ENCODE peak calls at places on chromosome 16, in four cellular contexts. B, T, L and G are unnamed samples. For H3K36me3, the result is how much of the 10 kb centered on the place peaks cover.

GRCh38 chr16:6602401-6602800 is 730.2 kb upstream of the RBFOX1 start:
- DNase-seq in T (no peak), L (no peak), B (no peak), G (no peak)

GRCh38 chr16:35201151-35201550 is 1741.7 kb downstream of the TP53TG3F start:
- DNase-seq in T (no peak), L (no peak), B (no peak), G (no peak)

GRCh38 chr16:87926246-87927194 is 9.8 kb downstream of the CA5A start:
- DNase-seq in L (no peak), T (no peak), B (no peak), G (no peak)

GRCh38 chr16:11148045-11148444 is 108.0 kb downstream of the SOCS1 start:
- DNase-seq in L (no peak), B (no peak), T (no peak), G (no peak)

GRCh38 chr16:19831678-19832077 is 53.0 kb downstream of the GPRC5B start:
- DNase-seq in L (no peak), T (no peak), B (peak), G (no peak)

GRCh38 chr16:57089406-57089805 is 3.0 kb upstream of the CPNE2 start:
- DNase-seq in T (no peak), L (no peak), B (no peak), G (no peak)

GRCh38 chr16:58019866-58020538 is 5.6 kb upstream of the MMP15 start:
- DNase-seq in L (no peak), T (no peak), B (no peak), G (no peak)

GRCh38 chr16:57041182-57042156 is 50.9 kb upstream of the CPNE2 start:
- DNase-seq in L (no peak), T (no peak), B (no peak), G (no peak)

GRCh38 chr16:89055894-89056555 is 37.6 kb upstream of the ACSF3 start:
- DNase-seq in L (no peak), B (no peak), T (no peak), G (no peak)

GRCh38 chr16:72202014-72202413 is 30.1 kb upstream of the PMFBP1 start:
- DNase-seq in T (no peak), B (no peak), L (no peak), G (no peak)

GRCh38 chr16:88534731-88535141 is 35.5 kb upstream of the ZC3H18 start:
- DNase-seq in B (no peak), T (no peak), L (no peak), G (no peak)

GRCh38 chr16:77043076-77043475 is 147.9 kb upstream of the MON1B start:
- DNase-seq in B (no peak), L (no peak), T (no peak), G (no peak)

GRCh38 chr16:24737916-24738594 is 8.6 kb downstream of the TNRC6A start:
- DNase-seq in L (no peak), B (no peak), T (no peak), G (no peak)
- H3K36me3 ChIP-seq in L (under half), B (under half), T (under half), G (under half)

DNA sequence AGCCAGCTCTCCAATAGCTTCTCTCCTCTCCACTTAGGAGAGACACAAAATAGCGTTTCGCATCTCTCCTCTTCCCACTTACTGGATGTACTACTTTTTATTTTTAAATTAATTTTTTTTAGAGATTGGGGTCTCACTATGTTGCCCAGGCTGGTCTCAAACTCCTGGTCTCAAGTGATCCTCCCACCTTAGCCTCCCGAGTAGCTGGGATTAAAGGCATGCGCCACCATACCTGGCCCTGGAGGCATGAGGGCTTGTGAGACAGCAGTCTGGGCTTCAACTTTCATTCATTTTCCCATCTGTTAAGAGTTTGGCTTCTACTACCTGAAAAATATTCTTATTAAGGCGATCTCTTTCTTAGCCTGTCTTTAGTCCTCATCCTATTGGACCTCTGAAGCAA is 18.3 kb downstream of the SLC7A6OS start:
- DNase-seq in T (no peak), L (no peak), B (no peak), G (no peak)
- H3K36me3 ChIP-seq in T (under half), L (under half), B (half or more), G (half or more)

DNA sequence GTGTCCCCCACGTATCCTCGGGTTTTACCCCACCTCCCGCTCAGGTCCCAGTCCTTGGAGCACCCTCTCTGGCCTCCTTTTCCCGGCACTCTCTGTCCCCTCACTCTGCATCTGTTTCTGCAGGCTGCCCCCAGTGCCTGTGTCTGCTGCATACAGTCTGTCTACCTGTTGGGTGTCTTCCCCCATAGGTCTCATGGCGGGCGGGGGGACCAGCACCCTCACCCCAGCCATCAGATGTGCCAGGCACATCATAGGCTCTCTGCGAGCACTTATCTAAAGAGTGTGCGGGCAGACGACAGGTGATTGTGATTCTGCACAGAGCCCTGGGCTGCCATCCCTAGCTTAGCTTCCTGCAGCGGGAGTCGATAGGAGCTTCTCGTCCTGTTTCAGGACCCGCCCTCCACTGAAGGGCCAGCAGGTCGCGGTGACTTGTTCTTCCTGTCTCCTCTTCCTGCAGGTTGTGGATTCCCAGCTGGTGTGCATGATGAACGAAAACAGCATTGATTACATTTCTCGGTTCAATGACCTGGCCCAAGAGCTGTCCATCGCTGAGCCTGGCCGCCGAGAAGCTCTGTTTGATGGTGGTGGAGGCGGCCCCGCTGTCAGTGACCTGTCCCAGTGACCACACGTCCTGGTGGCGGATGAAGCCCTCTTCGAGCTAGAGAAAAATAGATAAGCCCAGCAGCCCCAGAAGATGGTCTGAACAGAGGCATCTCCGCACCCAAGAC is 4.5 kb upstream of the JPT2 start:
- DNase-seq in T (no peak), B (no peak), L (no peak), G (no peak)
- H3K36me3 ChIP-seq in T (under half), B (half or more), L (under half), G (half or more)

DNA sequence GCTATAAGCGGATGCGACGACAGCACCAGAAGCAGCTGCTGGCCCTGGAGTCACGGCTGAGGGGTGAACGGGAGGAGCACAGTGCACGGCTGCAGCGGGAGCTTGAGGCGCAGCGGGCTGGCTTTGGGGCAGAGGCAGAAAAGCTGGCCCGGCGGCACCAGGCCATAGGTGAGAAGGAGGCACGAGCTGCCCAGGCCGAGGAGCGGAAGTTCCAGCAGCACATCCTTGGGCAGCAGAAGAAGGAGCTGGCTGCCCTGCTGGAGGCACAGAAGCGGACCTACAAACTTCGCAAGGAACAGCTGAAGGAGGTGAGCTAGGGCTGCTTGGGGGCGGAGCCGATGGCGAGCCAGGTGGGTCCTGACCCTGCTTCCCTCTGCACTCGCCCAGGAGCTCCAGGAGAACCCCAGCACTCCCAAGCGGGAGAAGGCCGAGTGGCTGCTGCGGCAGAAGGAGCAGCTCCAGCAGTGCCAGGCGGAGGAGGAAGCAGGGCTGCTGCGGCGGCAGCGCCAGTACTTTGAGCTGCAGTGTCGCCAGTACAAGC is 10.1 kb downstream of the HIRIP3 start:
- DNase-seq in T (no peak), B (no peak), L (no peak), G (no peak)
- H3K36me3 ChIP-seq in T (under half), B (half or more), L (under half), G (half or more)

GRCh38 chr16:81860867-81861266 is 81.8 kb downstream of the PLCG2 start:
- DNase-seq in B (no peak), T (no peak), L (no peak), G (no peak)
- H3K36me3 ChIP-seq in B (under half), T (under half), L (under half), G (under half)